ENCODE peak calls at places on chromosome 18, in five cellular contexts. D, Q, W, S and Z are unnamed samples.

GRCh38 chr18:26088482-26088881 is 1.9 kb downstream of the SS18 start:
- DNase-seq in D (no peak), Q (no peak), W (peak; percentile 26), S (no peak), Z (peak; percentile 70)

GRCh38 chr18:26574958-26575864 is 26.9 kb upstream of the KCTD1 start:
- DNase-seq in D (peak; percentile 32), Q (no peak), W (peak; percentile 27), S (peak; percentile 61), Z (peak; percentile 13)

GRCh38 chr18:79590191-79591039 is 89.2 kb upstream of the CTDP1 start:
- DNase-seq in D (no peak), Q (no peak), W (no peak), S (no peak), Z (no peak)

GRCh38 chr18:7770903-7771302 is 203.8 kb downstream of the PTPRM start:
- DNase-seq in D (no peak), Q (no peak), W (no peak), S (no peak), Z (no peak)

GRCh38 chr18:39313992-39314391 is 1748.4 kb upstream of the CELF4 start:
- DNase-seq in D (no peak), Q (no peak), W (no peak), S (no peak), Z (no peak)

GRCh38 chr18:24987271-24987932 is 364.6 kb downstream of the ZNF521 start:
- DNase-seq in D (no peak), Q (peak; percentile 28), W (no peak), S (no peak), Z (no peak)

GRCh38 chr18:59042477-59042842 is 97.2 kb upstream of the SEC11C start:
- DNase-seq in D (no peak), Q (no peak), W (no peak), S (no peak), Z (no peak)

GRCh38 chr18:48294894-48295585 is 114.1 kb downstream of the ZBTB7C start:
- DNase-seq in D (no peak), Q (no peak), W (no peak), S (no peak), Z (no peak)

GRCh38 chr18:76943542-76944339 is 121.4 kb downstream of the ZNF236 start:
- DNase-seq in D (no peak), Q (peak; percentile 58), W (peak; percentile 12), S (no peak), Z (no peak)

GRCh38 chr18:40962784-40963183 is 992.2 kb upstream of the PIK3C3 start:
- DNase-seq in D (no peak), Q (no peak), W (no peak), S (no peak), Z (no peak)

GRCh38 chr18:41391616-41392610 is 563.1 kb upstream of the PIK3C3 start:
- DNase-seq in D (peak; percentile 16), Q (no peak), W (peak; percentile 53), S (peak; percentile 40), Z (peak; percentile 22)

GRCh38 chr18:79490593-79491551 is 95.1 kb downstream of the NFATC1 start:
- DNase-seq in D (no peak), Q (no peak), W (no peak), S (no peak), Z (no peak)

GRCh38 chr18:3248670-3249359 is 1.2 kb downstream of the MYL12A start:
- DNase-seq in D (peak; percentile 57), Q (no peak), W (peak; percentile 71), S (peak; percentile 26), Z (peak; percentile 74)
- TF ChIP-seq POLR2A in D (peak; percentile 58), Q (no peak), W (no peak), S (no peak), Z (no peak)

DNA sequence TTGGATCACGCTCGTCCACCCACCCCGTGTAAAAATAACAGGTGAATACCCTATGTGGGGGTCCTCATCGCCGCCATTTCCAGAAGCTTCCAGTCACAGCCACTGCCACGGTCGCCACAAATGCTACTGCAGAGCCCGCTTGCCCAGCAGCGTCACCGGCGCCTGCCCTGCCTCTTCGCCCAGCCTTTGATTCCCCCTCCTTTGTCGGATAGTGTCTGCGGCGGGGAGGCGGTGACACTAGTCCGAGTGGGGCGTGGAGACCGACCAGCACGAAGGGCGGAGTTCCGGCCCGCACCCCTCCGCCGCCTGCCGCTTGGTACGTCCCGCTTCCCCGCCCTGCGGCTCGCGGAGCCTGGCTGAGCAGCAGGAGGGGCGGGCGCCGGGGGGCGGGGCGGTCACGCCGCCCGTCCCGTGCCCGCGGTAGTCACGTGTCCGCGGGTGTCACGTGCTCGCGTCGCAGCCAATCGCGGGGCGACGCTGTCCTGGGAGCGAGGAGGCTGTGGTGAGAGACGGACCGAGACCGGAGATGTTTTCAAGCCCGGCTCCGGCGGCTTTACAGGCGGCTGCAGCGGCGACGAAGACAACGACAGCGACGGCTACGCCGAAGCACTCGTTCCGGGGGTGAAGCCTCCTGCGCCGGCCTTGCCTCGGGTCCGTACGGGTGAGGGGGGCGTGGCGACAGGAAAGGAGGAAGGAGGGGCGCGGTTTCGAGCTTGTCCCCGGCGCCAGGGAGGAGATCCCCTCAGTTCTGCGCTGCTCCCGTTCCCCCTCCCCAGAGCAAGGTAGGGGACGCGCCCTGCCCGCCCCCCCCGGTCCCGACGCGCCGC is at the start of gene ANKRD12:
- DNase-seq in D (peak; percentile 99), Q (peak; percentile 97), W (peak; percentile 97), S (peak; percentile 98), Z (peak; percentile 100)
- TF ChIP-seq POLR2A in D (peak; percentile 91), Q (peak; percentile 71), W (peak; percentile 36), S (peak; percentile 88), Z (peak; percentile 83)

DNA sequence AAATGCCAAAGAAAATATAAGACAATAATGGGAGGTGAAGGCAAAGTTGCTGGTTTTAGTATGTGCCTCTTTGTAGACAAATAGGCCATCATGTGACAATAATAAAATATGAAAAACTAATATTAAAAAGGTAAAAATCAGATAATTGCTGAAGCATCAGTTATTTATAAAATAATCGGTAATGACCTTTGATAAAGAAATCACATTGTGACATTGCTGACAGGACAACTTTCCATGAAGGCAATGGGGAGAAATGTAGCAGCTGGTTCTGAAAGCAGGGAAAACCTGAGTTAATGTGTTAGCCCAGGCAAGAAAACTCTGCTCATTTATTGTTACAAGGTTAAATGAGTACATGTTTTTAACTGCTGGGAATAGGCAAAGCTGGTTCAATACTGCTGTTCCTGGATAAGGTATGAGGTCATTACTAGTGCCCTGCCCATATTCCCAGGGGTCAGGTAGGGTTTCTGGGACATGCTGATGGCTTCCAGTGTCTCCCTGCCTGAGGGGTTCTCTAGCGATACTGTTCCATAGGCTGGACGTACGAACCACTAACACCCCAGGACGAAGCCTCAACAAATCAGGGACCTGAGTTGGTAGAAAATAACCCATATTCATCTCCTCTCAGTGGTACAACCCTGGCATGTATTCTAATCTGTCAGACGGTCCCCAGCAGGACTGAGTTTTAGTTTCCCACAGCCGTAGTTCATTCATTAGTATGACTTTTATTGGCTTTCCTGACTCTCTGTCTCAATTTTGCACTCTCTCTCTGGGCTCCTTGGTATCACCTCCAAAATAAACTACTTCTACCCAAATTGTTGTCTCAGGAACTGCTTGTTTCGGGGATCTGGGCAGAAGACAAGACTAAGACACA is 355.9 kb downstream of the TXNL1 start:
- DNase-seq in D (no peak), Q (no peak), W (no peak), S (no peak), Z (no peak)
- TF ChIP-seq POLR2A in D (no peak), Q (no peak), W (no peak), S (no peak), Z (no peak)

GRCh38 chr18:63320041-63320689 is 596 bp upstream of the BCL2 start:
- DNase-seq in D (peak; percentile 90), Q (peak; percentile 82), W (peak; percentile 92), S (peak; percentile 88), Z (peak; percentile 90)
- TF ChIP-seq POLR2A in D (peak; percentile 28), Q (peak; percentile 3), W (no peak), S (no peak), Z (no peak)

GRCh38 chr18:45764000-45764686 is 40.2 kb downstream of the SLC14A1 start:
- DNase-seq in D (no peak), Q (no peak), W (peak; percentile 28), S (no peak), Z (no peak)
- TF ChIP-seq POLR2A in D (no peak), Q (no peak), W (no peak), S (no peak), Z (no peak)